ENCODE peak calls at places on chromosomes 7 and 10, in five cellular contexts. C is T-cell, O is Peyer's patch, Q is OCI-LY7, S is lung microvascular endothelial cell. X is an unnamed sample.

GRCh38 chr7:16867328-16867727 is 14.5 kb downstream of the AGR3 start:
- DNase-seq in C (no peak), O (no peak), Q (no peak), S (no peak), X (no peak)

GRCh38 chr7:138864667-138865066 is 66.7 kb upstream of the ATP6V0A4 start:
- DNase-seq in C (no peak), O (no peak), Q (no peak), S (no peak), X (no peak)

GRCh38 chr10:108545921-108546320 is 1377.4 kb downstream of the XPNPEP1 start:
- DNase-seq in C (no peak), O (no peak), Q (peak), S (peak), X (no peak)

GRCh38 chr10:49741108-49741995 is 20.8 kb downstream of the OGDHL start:
- DNase-seq in C (no peak), O (no peak), Q (no peak), S (no peak), X (no peak)

GRCh38 chr7:85184599-85185354 is 2.1 kb downstream of the SEMA3D start:
- DNase-seq in C (no peak), O (peak), Q (no peak), S (peak), X (peak)

GRCh38 chr7:70271617-70272081 is 673.4 kb downstream of the AUTS2 start:
- DNase-seq in C (no peak), O (no peak), Q (no peak), S (no peak), X (no peak)

GRCh38 chr10:17101910-17102266 is 27.7 kb downstream of the CUBN start:
- DNase-seq in C (no peak), O (no peak), Q (no peak), S (peak), X (no peak)

GRCh38 chr10:69004821-69005220 is 16.2 kb downstream of the KIFBP start:
- DNase-seq in C (no peak), O (no peak), Q (peak), S (peak), X (no peak)

GRCh38 chr7:71511361-71511807 is 379.4 kb downstream of the GALNT17 start:
- DNase-seq in C (no peak), O (no peak), Q (no peak), S (no peak), X (no peak)

GRCh38 chr7:55366461-55367138 is 1.5 kb downstream of the LANCL2 start:
- DNase-seq in C (peak), O (no peak), Q (peak), S (peak), X (no peak)

GRCh38 chr10:18610517-18610916 is 40.9 kb downstream of the NSUN6 start:
- DNase-seq in C (no peak), O (peak), Q (no peak), S (peak), X (no peak)